ENCODE peak calls at places on chromosomes 12 and 14, in eight cellular contexts. X, D, A, E, Q, H, S and F are unnamed samples.

GRCh38 chr12:109170335-109170734 is 53.9 kb downstream of the ACACB start:
- DNase-seq in X (no peak), D (no peak), A (no peak), E (no peak), Q (no peak), H (no peak), S (no peak), F (no peak)

GRCh38 chr12:67586951-67587350 is 61.6 kb upstream of the DYRK2 start:
- DNase-seq in X (no peak), D (no peak), A (no peak), E (no peak), Q (no peak), H (no peak), S (no peak), F (no peak)

GRCh38 chr12:69492739-69493138 is 22.6 kb downstream of the FRS2 start:
- DNase-seq in X (no peak), D (no peak), A (no peak), E (no peak), Q (no peak), H (no peak), S (no peak), F (no peak)

GRCh38 chr12:48822139-48822538 is 3.8 kb downstream of the CACNB3 start:
- DNase-seq in X (no peak), D (no peak), A (no peak), E (no peak), Q (no peak), H (no peak), S (no peak), F (no peak)

GRCh38 chr14:38948576-38948975 is 154.5 kb downstream of the SEC23A start:
- DNase-seq in X (no peak), D (no peak), A (no peak), E (no peak), Q (no peak), H (no peak), S (no peak), F (no peak)

GRCh38 chr12:122963928-122964240 is 2.4 kb downstream of the ABCB9 start:
- DNase-seq in X (no peak), D (no peak), A (no peak), E (peak), Q (no peak), H (peak), S (peak), F (peak)

GRCh38 chr12:123949118-123949774 is 23.4 kb downstream of the CCDC92 start:
- DNase-seq in X (no peak), D (no peak), A (no peak), E (no peak), Q (no peak), H (no peak), S (no peak), F (no peak)

GRCh38 chr14:67577181-67577580 is 22.9 kb downstream of the PIGH start:
- DNase-seq in X (no peak), D (no peak), A (no peak), E (no peak), Q (no peak), H (no peak), S (no peak), F (no peak)

GRCh38 chr14:102825307-102826095 is 48.3 kb downstream of the TRAF3 start:
- DNase-seq in X (no peak), D (no peak), A (no peak), E (no peak), Q (no peak), H (no peak), S (no peak), F (no peak)

GRCh38 chr12:6276936-6277615 is 33.4 kb upstream of the PLEKHG6 start:
- DNase-seq in X (no peak), D (no peak), A (no peak), E (peak), Q (no peak), H (no peak), S (peak), F (no peak)

GRCh38 chr14:86038401-86038985 is 508.5 kb downstream of the FLRT2 start:
- DNase-seq in X (no peak), D (peak), A (peak), E (peak), Q (no peak), H (peak), S (peak), F (peak)